ENCODE peak calls at places on chromosomes 3 and 15, in nine cellular contexts. One of them, this sample, is unnamed.

GRCh38 chr15:60787737-60788513 is 309.0 kb upstream of the ICE2 start:
- DNase-seq in testis: no peak
- DNase-seq in heart right ventricle: no peak
- DNase-seq in lower lobe of right lung: no peak
- DNase-seq in aorta: no peak
- DNase-seq in breast epithelium: no peak
- DNase-seq in right lobe of liver: no peak
- DNase-seq in tibial nerve: no peak
- DNase-seq in ovary: no peak
- DNase-seq in this sample: peak; percentile 47

GRCh38 chr3:197858598-197858997 is 67.5 kb downstream of the LRCH3 start:
- DNase-seq in heart right ventricle: no peak
- DNase-seq in right lobe of liver: no peak
- DNase-seq in ovary: no peak
- DNase-seq in aorta: no peak
- DNase-seq in breast epithelium: no peak
- DNase-seq in lower lobe of right lung: no peak
- DNase-seq in testis: no peak
- DNase-seq in tibial nerve: no peak
- DNase-seq in this sample: no peak

GRCh38 chr15:32873292-32874114 is 155.7 kb downstream of the GREM1 start:
- DNase-seq in heart right ventricle: no peak
- DNase-seq in right lobe of liver: no peak
- DNase-seq in aorta: no peak
- DNase-seq in tibial nerve: no peak
- DNase-seq in testis: no peak
- DNase-seq in ovary: no peak
- DNase-seq in breast epithelium: no peak
- DNase-seq in lower lobe of right lung: no peak
- DNase-seq in this sample: no peak

GRCh38 chr3:58358092-58358491 is 25.4 kb downstream of the PXK start:
- DNase-seq in testis: no peak
- DNase-seq in aorta: no peak
- DNase-seq in right lobe of liver: no peak
- DNase-seq in breast epithelium: no peak
- DNase-seq in heart right ventricle: no peak
- DNase-seq in lower lobe of right lung: no peak
- DNase-seq in tibial nerve: no peak
- DNase-seq in ovary: no peak
- DNase-seq in this sample: no peak

GRCh38 chr3:124658270-124658669 is 72.0 kb upstream of the UMPS start:
- DNase-seq in breast epithelium: no peak
- DNase-seq in right lobe of liver: no peak
- DNase-seq in lower lobe of right lung: no peak
- DNase-seq in ovary: no peak
- DNase-seq in aorta: no peak
- DNase-seq in tibial nerve: no peak
- DNase-seq in heart right ventricle: no peak
- DNase-seq in testis: no peak
- DNase-seq in this sample: no peak

GRCh38 chr3:13352621-13353131 is 67.4 kb downstream of the NUP210 start:
- DNase-seq in ovary: no peak
- DNase-seq in testis: no peak
- DNase-seq in aorta: no peak
- DNase-seq in breast epithelium: no peak
- DNase-seq in lower lobe of right lung: no peak
- DNase-seq in heart right ventricle: no peak
- DNase-seq in right lobe of liver: no peak
- DNase-seq in tibial nerve: no peak
- DNase-seq in this sample: no peak

GRCh38 chr3:139225551-139225950 is 118.3 kb upstream of the MRPS22 start:
- DNase-seq in tibial nerve: no peak
- DNase-seq in aorta: no peak
- DNase-seq in lower lobe of right lung: no peak
- DNase-seq in ovary: no peak
- DNase-seq in testis: no peak
- DNase-seq in right lobe of liver: no peak
- DNase-seq in breast epithelium: no peak
- DNase-seq in heart right ventricle: no peak
- DNase-seq in this sample: no peak

GRCh38 chr3:64518950-64519349 is 168.8 kb downstream of the ADAMTS9 start:
- DNase-seq in testis: no peak
- DNase-seq in aorta: no peak
- DNase-seq in ovary: no peak
- DNase-seq in breast epithelium: no peak
- DNase-seq in right lobe of liver: no peak
- DNase-seq in heart right ventricle: no peak
- DNase-seq in lower lobe of right lung: no peak
- DNase-seq in tibial nerve: no peak
- DNase-seq in this sample: no peak

GRCh38 chr15:41876007-41876406 is 17.8 kb downstream of the SPTBN5 start:
- DNase-seq in ovary: no peak
- DNase-seq in aorta: no peak
- DNase-seq in lower lobe of right lung: no peak
- DNase-seq in right lobe of liver: no peak
- DNase-seq in heart right ventricle: no peak
- DNase-seq in tibial nerve: no peak
- DNase-seq in breast epithelium: no peak
- DNase-seq in testis: no peak
- DNase-seq in this sample: no peak

GRCh38 chr3:101150504-101150903 is 157.3 kb upstream of the ABI3BP start:
- DNase-seq in breast epithelium: no peak
- DNase-seq in heart right ventricle: no peak
- DNase-seq in ovary: no peak
- DNase-seq in lower lobe of right lung: no peak
- DNase-seq in testis: no peak
- DNase-seq in aorta: no peak
- DNase-seq in right lobe of liver: no peak
- DNase-seq in tibial nerve: no peak
- DNase-seq in this sample: no peak

GRCh38 chr3:188026191-188026968 is 127.6 kb upstream of the LPP start:
- DNase-seq in lower lobe of right lung: no peak
- DNase-seq in testis: no peak
- DNase-seq in right lobe of liver: no peak
- DNase-seq in aorta: no peak
- DNase-seq in tibial nerve: no peak
- DNase-seq in heart right ventricle: no peak
- DNase-seq in breast epithelium: no peak
- DNase-seq in ovary: no peak
- DNase-seq in this sample: no peak

GRCh38 chr15:50107591-50108408 is 11.2 kb downstream of the ATP8B4 start:
- DNase-seq in aorta: peak; percentile 66
- DNase-seq in testis: no peak
- DNase-seq in tibial nerve: no peak
- DNase-seq in ovary: no peak
- DNase-seq in lower lobe of right lung: peak; percentile 72
- DNase-seq in right lobe of liver: no peak
- DNase-seq in breast epithelium: no peak
- DNase-seq in heart right ventricle: no peak
- DNase-seq in this sample: no peak

GRCh38 chr3:108088146-108088545 is 2.7 kb downstream of the CD47 start:
- DNase-seq in tibial nerve: no peak
- DNase-seq in right lobe of liver: no peak
- DNase-seq in breast epithelium: no peak
- DNase-seq in heart right ventricle: no peak
- DNase-seq in testis: no peak
- DNase-seq in aorta: no peak
- DNase-seq in lower lobe of right lung: no peak
- DNase-seq in ovary: no peak
- DNase-seq in this sample: no peak

GRCh38 chr3:108089544-108089943 is 1.3 kb downstream of the CD47 start:
- DNase-seq in ovary: no peak
- DNase-seq in aorta: no peak
- DNase-seq in breast epithelium: no peak
- DNase-seq in heart right ventricle: no peak
- DNase-seq in lower lobe of right lung: no peak
- DNase-seq in right lobe of liver: no peak
- DNase-seq in tibial nerve: no peak
- DNase-seq in testis: no peak
- DNase-seq in this sample: no peak

GRCh38 chr3:108090066-108090700 is 648 bp downstream of the CD47 start:
- DNase-seq in heart right ventricle: no peak
- DNase-seq in aorta: peak; percentile 66
- DNase-seq in testis: peak; percentile 49
- DNase-seq in ovary: no peak
- DNase-seq in right lobe of liver: no peak
- DNase-seq in tibial nerve: peak; percentile 19
- DNase-seq in breast epithelium: no peak
- DNase-seq in lower lobe of right lung: peak; percentile 61
- DNase-seq in this sample: peak; percentile 73

GRCh38 chr3:108086653-108087052 is 4.2 kb downstream of the CD47 start:
- DNase-seq in ovary: no peak
- DNase-seq in aorta: no peak
- DNase-seq in testis: no peak
- DNase-seq in right lobe of liver: no peak
- DNase-seq in lower lobe of right lung: no peak
- DNase-seq in tibial nerve: no peak
- DNase-seq in breast epithelium: no peak
- DNase-seq in heart right ventricle: no peak
- DNase-seq in this sample: no peak

GRCh38 chr3:108088697-108089096 is 2.1 kb downstream of the CD47 start:
- DNase-seq in breast epithelium: no peak
- DNase-seq in tibial nerve: no peak
- DNase-seq in ovary: no peak
- DNase-seq in testis: no peak
- DNase-seq in heart right ventricle: no peak
- DNase-seq in aorta: no peak
- DNase-seq in right lobe of liver: no peak
- DNase-seq in lower lobe of right lung: no peak
- DNase-seq in this sample: peak; percentile 52
- H3K27me3 ChIP-seq in breast epithelium: no peaks in the 10 kb centered on the region
- H3K27me3 ChIP-seq in tibial nerve: no peaks in the 10 kb centered on the region
- H3K27me3 ChIP-seq in ovary: no peaks in the 10 kb centered on the region
- H3K27me3 ChIP-seq in testis: no peaks in the 10 kb centered on the region
- H3K27me3 ChIP-seq in heart right ventricle: no peaks in the 10 kb centered on the region
- H3K27me3 ChIP-seq in aorta: no peaks in the 10 kb centered on the region
- H3K27me3 ChIP-seq in right lobe of liver: no peaks in the 10 kb centered on the region
- H3K27me3 ChIP-seq in lower lobe of right lung: no peaks in the 10 kb centered on the region
- H3K27me3 ChIP-seq in this sample: no peaks in the 10 kb centered on the region

GRCh38 chr3:193903976-193904375 is 232.0 kb upstream of the HES1 start:
- DNase-seq in heart right ventricle: no peak
- DNase-seq in aorta: no peak
- DNase-seq in ovary: no peak
- DNase-seq in tibial nerve: no peak
- DNase-seq in testis: no peak
- DNase-seq in lower lobe of right lung: no peak
- DNase-seq in breast epithelium: no peak
- DNase-seq in right lobe of liver: no peak
- DNase-seq in this sample: no peak
- H3K27ac ChIP-seq in heart right ventricle: no peak overlapping the region
- H3K27ac ChIP-seq in aorta: no peak overlapping the region
- H3K27ac ChIP-seq in ovary: no peak overlapping the region
- H3K27ac ChIP-seq in tibial nerve: no peak overlapping the region
- H3K27ac ChIP-seq in testis: no peak overlapping the region
- H3K27ac ChIP-seq in lower lobe of right lung: no peak overlapping the region
- H3K27ac ChIP-seq in breast epithelium: no peak overlapping the region
- H3K27ac ChIP-seq in right lobe of liver: no peak overlapping the region
- H3K27ac ChIP-seq in this sample: no peak overlapping the region

DNA sequence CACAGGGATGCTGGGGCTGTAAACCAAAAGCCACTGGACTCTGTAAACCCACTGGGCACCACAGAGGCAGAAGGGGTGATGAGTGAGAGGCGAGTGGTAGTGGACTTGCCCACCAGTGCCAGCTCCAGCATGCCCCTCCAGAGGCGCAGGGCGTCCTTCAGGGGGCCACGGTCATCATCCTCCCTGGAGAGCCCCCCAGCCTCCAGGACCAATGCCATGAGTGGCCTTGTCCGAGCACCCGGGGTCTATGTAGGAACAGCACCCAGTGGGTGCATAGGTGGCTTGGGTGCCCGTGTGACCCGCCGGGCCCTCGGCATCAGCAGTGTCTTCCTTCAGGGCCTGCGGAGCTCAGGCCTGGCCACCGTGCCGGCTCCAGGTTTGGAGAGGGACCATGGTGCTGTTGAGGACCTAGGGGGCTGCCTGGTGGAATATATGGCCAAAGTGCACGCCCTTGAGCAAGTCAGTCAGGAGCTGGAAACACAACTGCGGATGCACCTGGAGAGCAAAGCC is at the start of gene BFSP2:
- DNase-seq in ovary: no peak
- DNase-seq in testis: no peak
- DNase-seq in heart right ventricle: no peak
- DNase-seq in lower lobe of right lung: no peak
- DNase-seq in right lobe of liver: no peak
- DNase-seq in aorta: no peak
- DNase-seq in tibial nerve: no peak
- DNase-seq in breast epithelium: no peak
- DNase-seq in this sample: no peak
- H3K27me3 ChIP-seq in ovary: no peaks in the 10 kb centered on the region
- H3K27me3 ChIP-seq in testis: no peaks in the 10 kb centered on the region
- H3K27me3 ChIP-seq in heart right ventricle: no peaks in the 10 kb centered on the region
- H3K27me3 ChIP-seq in lower lobe of right lung: no peaks in the 10 kb centered on the region
- H3K27me3 ChIP-seq in right lobe of liver: no peaks in the 10 kb centered on the region
- H3K27me3 ChIP-seq in aorta: no peaks in the 10 kb centered on the region
- H3K27me3 ChIP-seq in tibial nerve: no peaks in the 10 kb centered on the region
- H3K27me3 ChIP-seq in breast epithelium: no peaks in the 10 kb centered on the region
- H3K27me3 ChIP-seq in this sample: no peaks in the 10 kb centered on the region

GRCh38 chr3:51974963-51975856 is at the start of gene ABHD14A:
- DNase-seq in testis: peak; percentile 78
- DNase-seq in tibial nerve: no peak
- DNase-seq in aorta: peak; percentile 79
- DNase-seq in ovary: peak; percentile 86
- DNase-seq in lower lobe of right lung: peak; percentile 83
- DNase-seq in heart right ventricle: peak; percentile 81
- DNase-seq in right lobe of liver: peak; percentile 93
- DNase-seq in breast epithelium: peak; percentile 53
- DNase-seq in this sample: peak; percentile 75
- H3K27ac ChIP-seq in testis: peak within 1 kb of the TSS; percentile 85
- H3K27ac ChIP-seq in tibial nerve: peak within 1 kb of the TSS; percentile 93
- H3K27ac ChIP-seq in aorta: no peak within 1 kb of the TSS
- H3K27ac ChIP-seq in ovary: peak within 1 kb of the TSS; percentile 88
- H3K27ac ChIP-seq in lower lobe of right lung: peak within 1 kb of the TSS; percentile 97
- H3K27ac ChIP-seq in heart right ventricle: peak within 1 kb of the TSS; percentile 96
- H3K27ac ChIP-seq in right lobe of liver: peak within 1 kb of the TSS; percentile 98
- H3K27ac ChIP-seq in breast epithelium: peak within 1 kb of the TSS; percentile 98
- H3K27ac ChIP-seq in this sample: peak within 1 kb of the TSS; percentile 78

DNA sequence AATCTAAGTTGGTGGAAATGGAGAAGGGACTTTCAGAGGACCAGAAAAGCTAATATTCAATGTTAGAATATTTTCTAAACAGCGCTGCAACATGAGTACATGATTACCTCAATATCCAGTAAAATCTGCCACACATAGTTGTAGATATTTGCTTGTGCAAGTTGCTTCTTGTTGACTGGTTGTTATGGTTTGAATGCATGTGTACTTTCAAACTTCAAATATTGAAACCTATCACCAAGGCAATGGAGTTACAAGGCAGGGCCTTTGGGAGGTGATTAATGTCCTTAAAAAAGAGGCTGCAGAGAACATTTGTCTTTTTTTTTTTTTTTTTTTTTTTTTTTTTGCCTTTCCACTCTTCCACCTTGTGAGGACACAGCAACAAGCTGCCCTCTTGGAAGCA is 49.9 kb downstream of the TMCO5A start:
- DNase-seq in lower lobe of right lung: no peak
- DNase-seq in ovary: no peak
- DNase-seq in breast epithelium: no peak
- DNase-seq in right lobe of liver: no peak
- DNase-seq in testis: no peak
- DNase-seq in heart right ventricle: no peak
- DNase-seq in aorta: no peak
- DNase-seq in tibial nerve: no peak
- DNase-seq in this sample: no peak
- H3K27me3 ChIP-seq in lower lobe of right lung: no peaks in the 10 kb centered on the region
- H3K27me3 ChIP-seq in ovary: no peaks in the 10 kb centered on the region
- H3K27me3 ChIP-seq in breast epithelium: no peaks in the 10 kb centered on the region
- H3K27me3 ChIP-seq in right lobe of liver: no peaks in the 10 kb centered on the region
- H3K27me3 ChIP-seq in testis: no peaks in the 10 kb centered on the region
- H3K27me3 ChIP-seq in heart right ventricle: no peaks in the 10 kb centered on the region
- H3K27me3 ChIP-seq in aorta: no peaks in the 10 kb centered on the region
- H3K27me3 ChIP-seq in tibial nerve: no peaks in the 10 kb centered on the region
- H3K27me3 ChIP-seq in this sample: no peaks in the 10 kb centered on the region

This sample was measured in CD4-positive, alpha-beta memory T cell.